ENCODE peak calls at places on chromosomes 7 and 10, in five cellular contexts. B is left ventricle myocardium inferior; X is HCT116; E is naive thymus-derived CD4-positive, alpha-beta T cell; U is ovary. G is an unnamed sample.

GRCh38 chr10:74901240-74901827 is 74.9 kb downstream of the KAT6B start:
- DNase-seq in B (no peak), X (no peak), E (no peak), U (no peak), G (no peak)

GRCh38 chr7:92854501-92855238 is 18.3 kb upstream of the CDK6 start:
- DNase-seq in B (no peak), X (no peak), E (no peak), U (no peak), G (no peak)

GRCh38 chr7:88244287-88244686 is 24.4 kb upstream of the SRI start:
- DNase-seq in B (no peak), X (no peak), E (no peak), U (no peak), G (no peak)

GRCh38 chr10:4541292-4541691 is 284.7 kb upstream of the AKR1E2 start:
- DNase-seq in B (no peak), X (peak; percentile 81), E (no peak), U (no peak), G (no peak)

GRCh38 chr10:21057436-21057835 is 160.3 kb upstream of the NEBL start:
- DNase-seq in B (no peak), X (no peak), E (no peak), U (no peak), G (no peak)

GRCh38 chr10:31315453-31315852 is 3.6 kb upstream of the ZEB1 start:
- DNase-seq in B (no peak), X (no peak), E (no peak), U (no peak), G (no peak)

GRCh38 chr7:101882595-101883564 is 65.5 kb downstream of the CUX1 start:
- DNase-seq in B (peak; percentile 71), X (peak; percentile 98), E (no peak), U (peak; percentile 84), G (no peak)

GRCh38 chr7:76149847-76150691 is 51.6 kb upstream of the SRRM3 start:
- DNase-seq in B (no peak), X (no peak), E (no peak), U (no peak), G (no peak)

GRCh38 chr7:37076668-37077067 is 352.4 kb upstream of the AOAH start:
- DNase-seq in B (no peak), X (no peak), E (no peak), U (no peak), G (no peak)

GRCh38 chr7:108805808-108806397 is 236.2 kb downstream of the DNAJB9 start:
- DNase-seq in B (no peak), X (peak; percentile 27), E (no peak), U (no peak), G (peak; percentile 25)

GRCh38 chr7:42573904-42574692 is 337.1 kb upstream of the GLI3 start:
- DNase-seq in B (no peak), X (no peak), E (no peak), U (no peak), G (no peak)

GRCh38 chr7:116930156-116930913 is 23.0 kb upstream of the ST7 start:
- DNase-seq in B (peak; percentile 83), X (peak; percentile 69), E (peak; percentile 60), U (peak; percentile 83), G (peak; percentile 88)

GRCh38 chr10:31603245-31604087 is 284.4 kb downstream of the ZEB1 start:
- DNase-seq in B (peak; percentile 96), X (peak; percentile 90), E (peak; percentile 50), U (peak; percentile 97), G (peak; percentile 93)

GRCh38 chr7:143346018-143346417 is 16.5 kb downstream of the FAM131B start:
- DNase-seq in B (no peak), X (no peak), E (no peak), U (no peak), G (no peak)

DNA sequence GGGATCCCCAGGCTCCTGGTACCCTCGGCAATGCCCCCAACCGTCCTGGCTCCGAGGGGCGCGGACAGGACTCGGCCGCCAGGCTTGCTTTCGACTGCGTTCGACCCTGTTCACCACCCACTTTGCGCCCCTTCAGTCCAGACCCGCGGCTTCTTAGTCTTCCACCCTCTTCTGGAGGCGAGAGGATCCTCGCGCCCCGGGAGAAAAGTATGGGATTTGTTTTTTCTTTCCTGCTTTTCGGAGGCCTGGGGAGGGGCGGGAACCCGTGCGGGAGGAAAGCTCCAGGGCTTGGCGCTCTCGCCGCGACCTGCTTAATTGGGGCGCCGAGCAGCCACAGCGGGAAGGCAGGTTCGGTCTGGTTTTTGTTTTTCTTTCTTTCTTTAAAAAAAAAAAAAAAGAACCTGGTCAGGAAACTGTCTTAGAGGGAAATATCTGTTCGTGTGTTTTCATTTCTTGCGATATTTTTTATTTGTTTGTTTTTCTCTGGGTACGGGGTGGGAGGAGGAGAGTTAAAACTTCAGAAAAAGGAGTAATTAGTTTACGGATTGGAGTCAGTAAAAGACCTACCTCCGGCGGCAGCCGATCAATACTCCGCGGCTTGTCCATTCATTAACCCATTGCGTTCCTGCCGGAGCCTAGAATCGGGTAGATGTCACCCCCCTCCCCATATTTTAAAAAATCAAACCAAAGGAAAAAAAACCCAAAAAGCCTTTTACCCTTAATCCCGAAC is 1.6 kb downstream of the EMX2 start:
- DNase-seq in B (no peak), X (no peak), E (no peak), U (peak; percentile 48), G (no peak)
- H3K4me3 ChIP-seq in B (peak overlapping the region; percentile 58), X (no peak overlapping the region), E (no peak overlapping the region), U (peak overlapping the region; percentile 84), G (no peak overlapping the region)

DNA sequence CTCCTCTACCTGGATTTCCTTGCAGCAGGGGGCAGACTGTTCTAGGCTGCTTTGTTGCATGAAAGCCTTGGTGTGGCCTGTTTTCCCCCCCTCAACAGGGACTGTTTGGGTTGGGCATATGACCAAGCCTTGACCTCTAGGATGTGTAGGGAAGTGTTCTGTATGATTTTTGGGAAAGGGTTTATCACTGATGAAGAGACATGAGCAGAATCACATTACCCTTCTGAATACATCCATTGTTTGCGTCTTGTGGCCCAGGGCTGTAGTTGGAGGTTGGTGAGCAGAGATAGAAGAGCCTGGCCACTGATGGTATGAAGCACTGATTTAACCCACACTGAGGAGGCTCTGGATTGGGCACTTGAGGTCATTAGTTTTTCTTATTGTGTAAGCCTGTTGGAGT is 26.6 kb downstream of the ZNF12 start:
- DNase-seq in B (no peak), X (no peak), E (no peak), U (no peak), G (no peak)
- H3K9me3 ChIP-seq in B (peaks cover 100% of the 10 kb centered on the region), X (peaks cover 49% of the 10 kb centered on the region), E (peaks cover 9% of the 10 kb centered on the region), U (peaks cover 29% of the 10 kb centered on the region), G (peaks cover 38% of the 10 kb centered on the region)

GRCh38 chr7:112255388-112255720 is 48.9 kb downstream of the ZNF277 start:
- DNase-seq in B (no peak), X (no peak), E (no peak), U (no peak), G (no peak)
- H3K4me3 ChIP-seq in B (no peak overlapping the region), X (no peak overlapping the region), E (no peak overlapping the region), U (no peak overlapping the region), G (no peak overlapping the region)

GRCh38 chr7:158080899-158081445 is 506.7 kb downstream of the PTPRN2 start:
- DNase-seq in B (no peak), X (no peak), E (no peak), U (no peak), G (no peak)
- H3K9me3 ChIP-seq in B (no peaks in the 10 kb centered on the region), X (no peaks in the 10 kb centered on the region), E (no peaks in the 10 kb centered on the region), U (no peaks in the 10 kb centered on the region), G (no peaks in the 10 kb centered on the region)

GRCh38 chr10:30028452-30029045 is 30.8 kb downstream of the JCAD start:
- DNase-seq in B (no peak), X (no peak), E (no peak), U (no peak), G (no peak)

GRCh38 chr10:30027057-30028005 is 32.1 kb downstream of the JCAD start:
- DNase-seq in B (peak; percentile 38), X (peak; percentile 12), E (peak; percentile 91), U (peak; percentile 37), G (peak; percentile 31)

GRCh38 chr10:30029164-30029889 is 30.1 kb downstream of the JCAD start:
- DNase-seq in B (no peak), X (no peak), E (no peak), U (no peak), G (no peak)

GRCh38 chr10:30026578-30026977 is 32.8 kb downstream of the JCAD start:
- DNase-seq in B (no peak), X (no peak), E (no peak), U (no peak), G (no peak)

DNA sequence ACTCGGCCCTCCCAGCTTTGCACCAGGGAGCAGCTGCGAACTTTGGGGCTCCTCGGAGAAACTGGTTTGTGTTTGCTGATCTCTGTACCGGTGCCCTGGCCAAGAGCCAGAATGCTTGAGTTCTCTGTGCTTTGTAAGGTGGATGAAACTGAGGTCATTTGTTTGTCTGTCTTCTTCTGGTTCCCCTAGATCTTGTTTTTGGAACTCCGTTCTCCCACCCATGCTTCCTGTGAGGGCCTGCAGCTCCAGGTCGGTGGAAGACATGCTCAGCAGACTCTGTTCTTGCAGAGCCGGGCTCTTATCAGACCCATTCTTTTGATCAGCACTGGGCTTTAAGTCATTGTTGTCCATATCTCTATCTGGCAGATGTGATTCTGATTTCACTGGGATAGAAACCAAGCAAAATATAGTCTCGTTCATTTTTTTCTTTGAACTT is 31.4 kb downstream of the JCAD start:
- DNase-seq in B (peak; percentile 59), X (no peak), E (peak; percentile 42), U (no peak), G (no peak)
- H3K4me3 ChIP-seq in B (peak overlapping the region; percentile 31), X (no peak overlapping the region), E (peak overlapping the region; percentile 50), U (no peak overlapping the region), G (no peak overlapping the region)